ENCODE peak calls at places on chromosomes 4 and X, in eight cellular contexts. I is neuronal stem cell, W is gastrocnemius medialis, L is transverse colon, D is choroid plexus epithelial cell, F is astrocyte of the spinal cord, K is left ventricle myocardium inferior, T is SJSA1. N is an unnamed sample.
A peak's percentile ranks its signal among the peaks of the same experiment; 100 is the strongest.

GRCh38 chr4:19659131-19659530 is 592.6 kb upstream of the SLIT2 start:
- DNase-seq in D (no peak), W (no peak), I (no peak), L (no peak), F (no peak), T (no peak), K (no peak), N (no peak)

GRCh38 chrX:29143356-29143755 is 556.1 kb downstream of the IL1RAPL1 start:
- DNase-seq in D (peak; percentile 38), F (no peak), W (no peak), T (no peak), I (no peak), L (no peak), K (no peak), N (no peak)

GRCh38 chrX:100409316-100410082 is 574 bp downstream of the PCDH19 start:
- DNase-seq in T (no peak), F (no peak), L (no peak), D (peak; percentile 8), W (no peak), K (no peak), I (no peak), N (no peak)

GRCh38 chr4:53929955-53930798 is 134.2 kb downstream of the CHIC2 start:
- DNase-seq in K (peak; percentile 50), W (peak; percentile 38), T (peak; percentile 78), D (peak; percentile 94), L (peak; percentile 69), I (peak; percentile 44), F (peak; percentile 87), N (no peak)

GRCh38 chr4:119211856-119212250 is 660 bp upstream of the USP53 start:
- DNase-seq in D (no peak), T (no peak), K (no peak), L (no peak), W (no peak), F (no peak), I (no peak), N (no peak)

GRCh38 chrX:53251307-53251706 is 26.3 kb upstream of the KDM5C start:
- DNase-seq in F (no peak), L (no peak), I (peak; percentile 32), W (no peak), T (no peak), D (no peak), K (no peak), N (no peak)

GRCh38 chr4:154985673-154986072 is 204.6 kb downstream of the RBM46 start:
- DNase-seq in I (no peak), F (no peak), D (peak; percentile 4), W (no peak), K (no peak), L (no peak), T (no peak), N (no peak)

GRCh38 chr4:186807809-186808634 is 84.4 kb upstream of the FAT1 start:
- DNase-seq in W (no peak), K (no peak), T (no peak), D (no peak), F (peak; percentile 47), I (no peak), L (no peak), N (no peak)

GRCh38 chrX:23786268-23786815 is 3.4 kb downstream of the SAT1 start:
- DNase-seq in D (peak; percentile 42), T (no peak), I (no peak), K (no peak), W (no peak), L (no peak), F (peak; percentile 9), N (no peak)

GRCh38 chr4:53788011-53788410 is 196.7 kb upstream of the LNX1 start:
- DNase-seq in K (no peak), F (no peak), I (no peak), D (no peak), L (no peak), W (no peak), T (no peak), N (no peak)

GRCh38 chrX:41085883-41086626 is 810 bp downstream of the USP9X start:
- DNase-seq in L (peak; percentile 60), F (peak; percentile 54), K (peak; percentile 45), D (peak; percentile 42), W (peak; percentile 40), T (peak; percentile 48), I (no peak), N (peak; percentile 38)

GRCh38 chrX:41085105-41085882 is at the start of gene USP9X:
- DNase-seq in L (peak; percentile 95), W (peak; percentile 87), T (peak; percentile 88), D (peak; percentile 93), K (peak; percentile 88), F (peak; percentile 93), I (peak; percentile 76), N (peak; percentile 80)

GRCh38 chrX:41086627-41086932 is 1.3 kb downstream of the USP9X start:
- DNase-seq in L (no peak), F (no peak), K (no peak), D (no peak), W (no peak), I (no peak), T (no peak), N (no peak)

GRCh38 chrX:41084360-41085104 is 713 bp upstream of the USP9X start:
- DNase-seq in F (peak; percentile 98), L (peak; percentile 99), T (peak; percentile 95), I (peak; percentile 94), D (peak; percentile 97), K (peak; percentile 95), W (peak; percentile 91), N (peak; percentile 94)

DNA sequence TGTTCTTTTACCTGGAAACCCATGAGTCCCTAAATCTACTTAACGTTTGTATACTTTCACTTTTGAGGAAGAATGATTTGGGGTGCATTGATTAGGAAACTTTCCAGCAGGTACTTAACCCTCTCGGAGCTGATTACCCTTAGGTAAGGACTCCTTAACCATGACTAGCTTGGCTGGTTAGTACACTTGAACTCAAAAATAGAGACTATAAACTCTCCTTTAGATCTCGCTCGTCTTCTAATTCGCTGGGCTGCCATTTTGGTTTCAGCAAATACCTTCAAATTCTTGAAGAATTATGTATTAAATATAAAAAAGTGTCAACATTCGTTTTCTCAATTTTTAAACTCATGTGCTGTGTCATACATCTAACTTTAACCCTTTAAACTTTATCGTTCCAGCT is 2.0 kb downstream of the USP9X start:
- DNase-seq in I (no peak), F (peak; percentile 24), K (no peak), D (no peak), T (no peak), W (no peak), L (no peak), N (no peak)
- H3K4me3 ChIP-seq in I (peak overlapping the region; percentile 93), F (peak overlapping the region; percentile 95), K (peak overlapping the region; percentile 87), D (peak overlapping the region; percentile 83), T (peak overlapping the region; percentile 83), W (peak overlapping the region; percentile 82), L (peak overlapping the region; percentile 86), N (peak overlapping the region; percentile 78)

GRCh38 chr4:168877779-168878491 is 132.1 kb downstream of the CBR4 start:
- DNase-seq in T (no peak), W (no peak), K (peak; percentile 64), D (no peak), L (no peak), I (peak; percentile 29), F (no peak), N (peak; percentile 54)

GRCh38 chr4:168879178-168879577 is 130.9 kb downstream of the CBR4 start:
- DNase-seq in I (no peak), K (no peak), L (no peak), W (no peak), D (no peak), F (no peak), T (no peak), N (no peak)

GRCh38 chr4:168880087-168880675 is 129.9 kb downstream of the CBR4 start:
- DNase-seq in T (no peak), F (peak; percentile 55), I (no peak), K (no peak), W (no peak), L (no peak), D (no peak), N (no peak)

GRCh38 chr4:168876106-168876505 is 133.9 kb downstream of the CBR4 start:
- DNase-seq in D (no peak), W (no peak), L (no peak), K (no peak), T (no peak), F (no peak), I (no peak), N (no peak)

DNA sequence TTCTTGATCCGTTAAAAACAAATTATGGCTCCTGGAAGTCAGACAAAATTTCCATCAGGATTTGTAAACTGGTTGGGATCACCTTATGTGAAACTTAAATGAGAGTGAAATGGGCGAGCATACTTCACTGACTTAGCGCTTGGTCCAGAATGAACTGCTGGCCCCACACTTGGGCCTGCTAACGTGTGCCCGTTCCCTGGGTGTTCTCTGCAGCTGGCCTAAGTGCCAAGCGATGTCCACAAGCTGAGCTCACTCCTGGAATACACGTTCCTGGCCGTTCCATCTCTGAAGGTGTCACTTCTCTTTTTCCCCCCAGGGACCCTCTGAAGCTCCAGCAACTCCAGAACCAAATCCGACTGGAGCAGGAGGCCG is 132.7 kb downstream of the CBR4 start:
- DNase-seq in K (no peak), W (no peak), I (no peak), F (no peak), D (no peak), T (no peak), L (no peak), N (no peak)
- H3K4me3 ChIP-seq in K (peak overlapping the region; percentile 65), W (no peak overlapping the region), I (no peak overlapping the region), F (no peak overlapping the region), D (peak overlapping the region; percentile 54), T (no peak overlapping the region), L (peak overlapping the region; percentile 34), N (no peak overlapping the region)

DNA sequence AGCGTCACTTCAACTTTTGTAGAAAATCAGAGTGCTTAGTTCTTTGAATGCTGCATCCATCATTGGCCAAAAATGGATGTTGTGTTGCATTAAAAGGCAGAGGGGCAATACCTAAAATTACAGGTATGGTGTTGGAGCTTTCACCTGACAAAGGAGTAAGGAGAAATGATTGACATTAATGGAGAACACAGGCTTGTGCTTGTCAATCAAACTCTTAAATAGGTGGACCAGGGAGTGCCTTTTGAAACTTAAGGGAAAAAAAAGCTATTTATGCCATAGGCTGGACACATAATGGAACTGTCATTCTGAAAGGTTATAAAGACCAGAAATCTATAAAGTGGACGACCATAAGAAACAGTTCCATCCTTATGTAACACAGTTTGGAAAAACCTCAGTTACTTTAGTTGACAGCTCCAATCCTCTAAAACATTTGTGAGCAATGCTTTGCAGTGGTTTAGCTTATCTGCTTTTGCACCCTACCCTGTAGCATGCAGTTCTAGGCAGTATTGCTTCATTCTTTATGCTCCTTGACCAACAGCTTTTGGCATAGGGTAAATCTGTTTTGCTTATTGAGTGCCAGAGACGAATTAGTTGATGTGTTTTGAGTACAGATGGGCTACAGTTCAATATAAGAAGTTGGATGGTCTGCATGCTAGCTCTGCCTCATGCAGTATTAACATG is 2.4 kb downstream of the HADH start:
- DNase-seq in F (no peak), K (no peak), L (no peak), I (no peak), W (no peak), D (peak; percentile 46), T (no peak), N (no peak)
- H3K4me3 ChIP-seq in F (no peak overlapping the region), K (peak overlapping the region; percentile 80), L (peak overlapping the region; percentile 64), I (no peak overlapping the region), W (peak overlapping the region; percentile 91), D (no peak overlapping the region), T (no peak overlapping the region), N (no peak overlapping the region)

DNA sequence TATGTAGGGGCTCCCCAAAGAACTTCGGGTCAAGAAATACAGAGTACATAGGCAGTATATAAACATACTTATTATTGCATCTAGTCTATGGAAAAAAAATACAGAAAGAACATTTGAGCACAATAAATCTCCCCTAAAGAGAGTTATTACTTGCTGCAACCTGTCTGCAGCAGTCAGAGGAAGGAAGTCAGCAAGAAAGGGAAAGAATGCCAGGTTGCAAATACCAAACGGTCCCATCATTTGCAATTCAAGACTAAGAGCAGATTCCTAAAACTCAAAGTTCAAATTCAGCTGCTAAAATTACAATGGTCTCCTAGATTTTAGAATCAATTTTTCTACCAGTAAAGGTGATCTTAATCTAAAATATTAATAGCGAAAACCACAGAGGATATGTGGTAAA is 236.2 kb upstream of the NUDT6 start:
- DNase-seq in K (no peak), L (no peak), D (no peak), F (no peak), W (no peak), T (no peak), I (no peak), N (no peak)
- H3K4me3 ChIP-seq in K (no peak overlapping the region), L (no peak overlapping the region), D (no peak overlapping the region), F (no peak overlapping the region), W (no peak overlapping the region), T (no peak overlapping the region), I (no peak overlapping the region), N (no peak overlapping the region)